ENCODE peak calls at places on chromosomes 5 and 9, in seven cellular contexts. X is thyroid gland, Z is fibroblast of lung, J is iPS DF 6.9, N is ovary, F is transverse colon, W is A549. D is an unnamed sample.
A peak's percentile ranks its signal among the peaks of the same experiment; 100 is the strongest.

GRCh38 chr9:128341435-128341849 is 1.1 kb downstream of the SLC27A4 start:
- DNase-seq in F (peak; percentile 83), W (peak; percentile 94), X (peak; percentile 73), J (no peak), Z (peak; percentile 55), N (peak; percentile 45), D (peak; percentile 66)

GRCh38 chr5:180105827-180106312 is 34.3 kb upstream of the RNF130 start:
- DNase-seq in N (no peak), F (no peak), Z (no peak), X (no peak), J (no peak), W (no peak), D (no peak)

GRCh38 chr9:70168521-70168920 is 90.3 kb upstream of the SMC5 start:
- DNase-seq in F (no peak), N (no peak), Z (no peak), J (no peak), W (no peak), X (no peak), D (no peak)

GRCh38 chr9:134290603-134291451 is 35.4 kb upstream of the RXRA start:
- DNase-seq in N (no peak), W (no peak), J (no peak), Z (no peak), X (no peak), F (no peak), D (no peak)

GRCh38 chr5:132388244-132389050 is 18.9 kb downstream of the SLC22A5 start:
- DNase-seq in W (no peak), F (peak; percentile 30), N (peak; percentile 71), J (no peak), Z (peak; percentile 76), X (peak; percentile 77), D (no peak)

GRCh38 chr9:3768286-3768685 is 242.5 kb upstream of the RFX3 start:
- DNase-seq in F (no peak), X (no peak), N (no peak), J (no peak), W (no peak), Z (peak; percentile 50), D (no peak)

GRCh38 chr9:129459550-129460322 is 161.2 kb downstream of the C9orf50 start:
- DNase-seq in F (peak; percentile 33), Z (no peak), J (no peak), X (peak; percentile 55), N (no peak), W (no peak), D (no peak)

GRCh38 chr9:969693-970309 is 6.7 kb upstream of the DMRT3 start:
- DNase-seq in X (no peak), J (no peak), F (no peak), W (no peak), Z (no peak), N (no peak), D (no peak)

GRCh38 chr9:123679330-123679987 is 250.5 kb downstream of the DENND1A start:
- DNase-seq in Z (no peak), J (no peak), F (peak; percentile 59), X (peak; percentile 36), W (no peak), N (no peak), D (no peak)

GRCh38 chr5:147310059-147310704 is 75.4 kb downstream of the STK32A start:
- DNase-seq in N (no peak), X (peak; percentile 89), F (peak; percentile 87), J (no peak), Z (peak; percentile 85), W (peak; percentile 47), D (peak; percentile 56)

GRCh38 chr5:94388773-94389514 is 229.5 kb downstream of the KIAA0825 start:
- DNase-seq in Z (no peak), J (no peak), X (no peak), W (no peak), N (no peak), F (no peak), D (no peak)

GRCh38 chr5:129903466-129904101 is 681 bp upstream of the CHSY3 start:
- DNase-seq in X (no peak), W (no peak), Z (no peak), F (no peak), J (no peak), N (no peak), D (peak; percentile 4)

GRCh38 chr9:70561805-70562395 is 147.4 kb upstream of the KLF9 start:
- DNase-seq in X (no peak), Z (no peak), W (no peak), N (no peak), F (no peak), J (no peak), D (no peak)

GRCh38 chr5:134911285-134912215 is 6.6 kb downstream of the PCBD2 start:
- DNase-seq in Z (no peak), J (no peak), W (no peak), N (no peak), X (no peak), F (no peak), D (no peak)

GRCh38 chr5:36073595-36074216 is 7.0 kb upstream of the UGT3A2 start:
- DNase-seq in N (no peak), W (no peak), X (no peak), J (peak; percentile 48), Z (no peak), F (no peak), D (no peak)

GRCh38 chr9:8863886-8864881 is 1064.6 kb upstream of the DMAC1 start:
- DNase-seq in W (no peak), Z (peak; percentile 74), F (no peak), X (no peak), J (no peak), N (no peak), D (no peak)

GRCh38 chr5:61673007-61673735 is 341.1 kb downstream of the ZSWIM6 start:
- DNase-seq in N (no peak), Z (peak; percentile 73), X (no peak), F (peak; percentile 76), W (no peak), J (no peak), D (no peak)

GRCh38 chr9:40884072-40884901 is 244.2 kb downstream of the FOXD4L6 start:
- DNase-seq in F (no peak), N (no peak), J (no peak), Z (no peak), W (no peak), X (no peak), D (no peak)

GRCh38 chr5:73496984-73497457 is 1.2 kb upstream of the BTF3 start:
- DNase-seq in N (no peak), J (no peak), W (peak; percentile 80), X (no peak), F (no peak), Z (peak; percentile 63), D (no peak)

GRCh38 chr9:131018621-131019020 is 9.6 kb downstream of the LAMC3 start:
- DNase-seq in W (no peak), Z (no peak), N (no peak), J (no peak), F (no peak), X (no peak), D (no peak)

GRCh38 chr9:74770508-74771261 is 117.0 kb downstream of the TRPM6 start:
- DNase-seq in J (peak; percentile 66), W (peak; percentile 81), F (peak; percentile 16), X (peak; percentile 16), Z (no peak), N (no peak), D (peak; percentile 57)

GRCh38 chr9:102069969-102070368 is 331.5 kb upstream of the GRIN3A start:
- DNase-seq in N (no peak), Z (peak; percentile 4), J (no peak), F (no peak), W (no peak), X (no peak), D (no peak)

GRCh38 chr5:14105717-14106435 is 37.3 kb upstream of the TRIO start:
- DNase-seq in N (no peak), W (peak; percentile 69), X (peak; percentile 42), F (no peak), J (no peak), Z (peak; percentile 96), D (peak; percentile 20)

GRCh38 chr5:138853132-138853531 is 22.0 kb downstream of the LRRTM2 start:
- DNase-seq in N (no peak), F (no peak), J (no peak), Z (no peak), W (no peak), X (no peak), D (no peak)
- H3K27ac ChIP-seq in N (no peak overlapping the region), F (no peak overlapping the region), J (no peak overlapping the region), Z (no peak overlapping the region), W (no peak overlapping the region), X (no peak overlapping the region), D (no peak overlapping the region)

DNA sequence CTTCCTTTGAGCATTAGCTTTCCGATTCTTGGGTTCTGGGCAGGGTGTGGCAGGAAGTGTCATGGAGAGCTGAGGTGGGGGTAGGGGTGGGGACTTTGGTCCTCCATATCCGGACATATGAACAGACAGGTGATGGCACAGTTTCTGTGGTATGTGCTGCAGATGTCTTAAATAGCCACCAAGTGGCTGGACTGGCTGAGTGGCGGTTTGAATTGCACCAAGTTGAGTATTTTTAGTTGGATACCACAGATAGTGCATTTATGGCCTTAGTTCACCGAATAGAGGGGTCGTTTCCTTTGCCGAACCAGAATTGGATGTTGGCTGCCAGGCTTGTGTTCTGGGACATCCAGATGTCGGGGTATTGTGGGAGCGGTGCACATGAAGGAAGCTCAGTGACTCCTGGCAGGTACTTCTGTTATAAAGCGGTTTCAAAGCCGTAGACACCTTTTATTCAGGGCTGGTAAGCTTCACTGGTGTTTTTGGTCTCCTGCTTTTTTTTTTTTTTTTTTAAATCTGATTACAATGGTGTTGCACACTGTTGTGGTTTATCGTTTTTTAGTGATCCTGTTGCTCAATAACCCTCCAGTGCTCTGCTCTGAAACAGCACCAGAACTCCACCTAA is 15.1 kb upstream of the TNFAIP8 start:
- DNase-seq in J (no peak), N (no peak), W (no peak), Z (no peak), F (peak; percentile 70), X (no peak), D (no peak)
- H3K4me3 ChIP-seq in J (no peak overlapping the region), N (no peak overlapping the region), W (no peak overlapping the region), Z (no peak overlapping the region), F (no peak overlapping the region), X (no peak overlapping the region), D (no peak overlapping the region)

GRCh38 chr5:150484964-150485769 is 22.8 kb upstream of the NDST1 start:
- DNase-seq in N (no peak), Z (no peak), F (no peak), J (no peak), W (no peak), X (no peak), D (no peak)
- H3K27ac ChIP-seq in N (peak overlapping the region; percentile 89), Z (peak overlapping the region; percentile 83), F (peak overlapping the region; percentile 90), J (no peak overlapping the region), W (peak overlapping the region; percentile 100), X (peak overlapping the region; percentile 92), D (peak overlapping the region; percentile 91)

DNA sequence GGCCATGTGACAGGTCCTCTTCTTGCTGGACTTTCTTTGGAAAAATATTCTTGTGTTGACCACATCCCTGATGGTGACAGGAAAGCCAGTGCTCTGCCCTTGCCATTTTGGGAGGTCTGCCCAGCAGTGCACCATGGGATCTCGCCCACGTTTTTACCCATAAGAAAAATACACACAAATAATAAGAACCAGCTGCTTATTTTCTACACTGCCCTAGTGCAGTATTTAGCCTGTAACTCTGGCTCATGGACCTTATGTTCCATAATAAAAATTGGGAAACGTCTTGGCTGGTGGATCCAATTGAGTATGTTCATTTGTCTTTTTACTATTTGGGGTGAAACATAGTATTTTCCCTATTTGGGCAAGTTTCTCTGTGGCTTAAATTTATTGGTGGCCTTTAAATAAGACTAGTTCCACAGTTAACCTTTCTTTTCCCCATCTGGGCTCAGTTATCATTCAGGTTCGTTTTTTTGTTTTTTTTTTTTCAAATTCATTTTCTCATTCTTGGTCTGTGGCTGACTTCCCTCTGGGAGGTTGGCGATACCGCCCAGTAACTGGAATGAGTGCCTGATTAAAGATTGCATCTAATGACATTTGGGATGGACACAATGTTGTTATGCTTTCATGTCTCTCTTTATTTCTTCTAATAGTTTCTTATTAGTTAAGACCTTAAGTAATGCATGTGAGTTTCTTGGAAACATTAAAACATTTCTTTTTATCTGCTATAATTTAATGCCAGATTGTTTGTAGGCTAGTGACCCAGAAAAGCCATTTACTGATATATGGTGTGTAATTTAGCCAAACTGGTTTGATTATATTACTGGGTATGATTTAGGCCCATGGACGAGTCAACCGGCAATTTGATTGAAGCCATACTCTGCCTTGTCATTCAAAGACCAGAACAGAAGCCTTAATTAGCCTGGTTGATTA is 163.7 kb downstream of the FGF10 start:
- DNase-seq in J (no peak), N (no peak), X (no peak), W (no peak), F (no peak), Z (no peak), D (no peak)
- H3K4me3 ChIP-seq in J (no peak overlapping the region), N (no peak overlapping the region), X (no peak overlapping the region), W (no peak overlapping the region), F (no peak overlapping the region), Z (no peak overlapping the region), D (no peak overlapping the region)

D was measured in body of pancreas.